ENCODE peak calls at places on chromosomes 3 and 15, in four cellular contexts. One of them, this sample, is unnamed.
A peak's percentile ranks its signal among the peaks of the same experiment; 100 is the strongest.

GRCh38 chr3:58573638-58574037 is 3.6 kb downstream of the FAM107A start:
- DNase-seq in suprapubic skin: no peak
- DNase-seq in astrocyte: no peak
- DNase-seq in SK-N-SH: no peak
- DNase-seq in this sample: no peak

GRCh38 chr3:8768364-8769087 is 887 bp downstream of the OXTR start:
- DNase-seq in astrocyte: no peak
- DNase-seq in SK-N-SH: peak; percentile 30
- DNase-seq in suprapubic skin: no peak
- DNase-seq in this sample: no peak

GRCh38 chr3:125229707-125230106 is 17.2 kb upstream of the SLC12A8 start:
- DNase-seq in astrocyte: no peak
- DNase-seq in SK-N-SH: no peak
- DNase-seq in suprapubic skin: no peak
- DNase-seq in this sample: no peak

GRCh38 chr15:90650956-90651689 is 66.0 kb upstream of the BLM start:
- DNase-seq in suprapubic skin: no peak
- DNase-seq in astrocyte: no peak
- DNase-seq in SK-N-SH: no peak
- DNase-seq in this sample: no peak

GRCh38 chr3:111737712-111738097 is 121.4 kb upstream of the PHLDB2 start:
- DNase-seq in suprapubic skin: no peak
- DNase-seq in SK-N-SH: no peak
- DNase-seq in astrocyte: peak; percentile 100
- DNase-seq in this sample: no peak

GRCh38 chr3:102790742-102791141 is 355.9 kb downstream of the ZPLD1 start:
- DNase-seq in suprapubic skin: no peak
- DNase-seq in astrocyte: peak; percentile 91
- DNase-seq in SK-N-SH: no peak
- DNase-seq in this sample: no peak

GRCh38 chr3:12198301-12198700 is 39.6 kb upstream of the TIMP4 start:
- DNase-seq in astrocyte: peak; percentile 57
- DNase-seq in SK-N-SH: no peak
- DNase-seq in suprapubic skin: no peak
- DNase-seq in this sample: no peak

GRCh38 chr3:105866656-105867653 is 1.9 kb downstream of the CBLB start:
- DNase-seq in astrocyte: peak; percentile 56
- DNase-seq in suprapubic skin: no peak
- DNase-seq in SK-N-SH: no peak
- DNase-seq in this sample: no peak

GRCh38 chr3:132730891-132731580 is 8.8 kb upstream of the NPHP3 start:
- DNase-seq in astrocyte: peak; percentile 37
- DNase-seq in suprapubic skin: no peak
- DNase-seq in SK-N-SH: peak; percentile 46
- DNase-seq in this sample: no peak

GRCh38 chr3:39220551-39221530 is 28.4 kb upstream of the XIRP1 start:
- DNase-seq in suprapubic skin: no peak
- DNase-seq in SK-N-SH: no peak
- DNase-seq in astrocyte: no peak
- DNase-seq in this sample: no peak

GRCh38 chr15:98904466-98905048 is 103.0 kb downstream of the PGPEP1L start:
- DNase-seq in suprapubic skin: no peak
- DNase-seq in astrocyte: peak; percentile 51
- DNase-seq in SK-N-SH: peak; percentile 84
- DNase-seq in this sample: no peak

GRCh38 chr3:119662604-119663377 is 2.4 kb upstream of the POPDC2 start:
- DNase-seq in SK-N-SH: no peak
- DNase-seq in astrocyte: no peak
- DNase-seq in suprapubic skin: no peak
- DNase-seq in this sample: no peak

GRCh38 chr3:130933801-130934345 is 40.0 kb downstream of the ATP2C1 start:
- DNase-seq in astrocyte: peak; percentile 73
- DNase-seq in SK-N-SH: no peak
- DNase-seq in suprapubic skin: no peak
- DNase-seq in this sample: no peak

GRCh38 chr15:65839354-65839901 is 29.9 kb upstream of the RAB11A start:
- DNase-seq in SK-N-SH: no peak
- DNase-seq in suprapubic skin: no peak
- DNase-seq in astrocyte: no peak
- DNase-seq in this sample: no peak

GRCh38 chr3:16884084-16884747 is 539 bp upstream of the PLCL2 start:
- DNase-seq in SK-N-SH: peak; percentile 95
- DNase-seq in suprapubic skin: peak; percentile 81
- DNase-seq in astrocyte: no peak
- DNase-seq in this sample: peak; percentile 59

GRCh38 chr3:188021502-188022040 is 132.4 kb upstream of the LPP start:
- DNase-seq in suprapubic skin: no peak
- DNase-seq in astrocyte: peak; percentile 85
- DNase-seq in SK-N-SH: no peak
- DNase-seq in this sample: no peak

GRCh38 chr3:195766671-195767070 is 45.1 kb downstream of the MUC4 start:
- DNase-seq in astrocyte: no peak
- DNase-seq in suprapubic skin: peak; percentile 70
- DNase-seq in SK-N-SH: no peak
- DNase-seq in this sample: no peak

GRCh38 chr15:76229266-76229665 is 82.0 kb downstream of the ETFA start:
- DNase-seq in SK-N-SH: no peak
- DNase-seq in astrocyte: no peak
- DNase-seq in suprapubic skin: no peak
- DNase-seq in this sample: no peak

GRCh38 chr3:148146947-148147346 is 550.8 kb upstream of the AGTR1 start:
- DNase-seq in SK-N-SH: no peak
- DNase-seq in astrocyte: peak; percentile 67
- DNase-seq in suprapubic skin: no peak
- DNase-seq in this sample: no peak

GRCh38 chr3:8497582-8497981 is 4.0 kb upstream of the LMCD1 start:
- DNase-seq in SK-N-SH: no peak
- DNase-seq in suprapubic skin: no peak
- DNase-seq in astrocyte: peak; percentile 64
- DNase-seq in this sample: no peak

GRCh38 chr3:183013074-183013473 is 32.7 kb upstream of the DCUN1D1 start:
- DNase-seq in SK-N-SH: no peak
- DNase-seq in suprapubic skin: no peak
- DNase-seq in astrocyte: no peak
- DNase-seq in this sample: no peak

GRCh38 chr15:41971893-41972340 is 440 bp downstream of the EHD4 start:
- DNase-seq in SK-N-SH: peak; percentile 73
- DNase-seq in astrocyte: no peak
- DNase-seq in suprapubic skin: peak; percentile 72
- DNase-seq in this sample: peak; percentile 5

GRCh38 chr3:18716821-18717220 is 291.7 kb upstream of the SATB1 start:
- DNase-seq in suprapubic skin: no peak
- DNase-seq in SK-N-SH: no peak
- DNase-seq in astrocyte: peak; percentile 6
- DNase-seq in this sample: no peak

GRCh38 chr3:71591106-71591505 is 7.6 kb upstream of the FOXP1 start:
- DNase-seq in suprapubic skin: no peak
- DNase-seq in astrocyte: peak; percentile 13
- DNase-seq in SK-N-SH: no peak
- DNase-seq in this sample: no peak

GRCh38 chr3:85862893-85863455 is 904.2 kb downstream of the CADM2 start:
- DNase-seq in astrocyte: no peak
- DNase-seq in suprapubic skin: no peak
- DNase-seq in SK-N-SH: no peak
- DNase-seq in this sample: no peak

GRCh38 chr15:46177219-46177618 is 542.4 kb downstream of the SQOR start:
- DNase-seq in suprapubic skin: no peak
- DNase-seq in SK-N-SH: no peak
- DNase-seq in astrocyte: no peak
- DNase-seq in this sample: no peak

GRCh38 chr15:62365795-62366442 is 200.8 kb upstream of the C2CD4B start:
- DNase-seq in SK-N-SH: no peak
- DNase-seq in astrocyte: no peak
- DNase-seq in suprapubic skin: no peak
- DNase-seq in this sample: no peak

GRCh38 chr3:66203275-66203674 is 17.5 kb upstream of the SLC25A26 start:
- DNase-seq in SK-N-SH: no peak
- DNase-seq in astrocyte: no peak
- DNase-seq in suprapubic skin: no peak
- DNase-seq in this sample: no peak

GRCh38 chr3:66211779-66212178 is 9.0 kb upstream of the SLC25A26 start:
- DNase-seq in astrocyte: no peak
- DNase-seq in suprapubic skin: no peak
- DNase-seq in SK-N-SH: no peak
- DNase-seq in this sample: no peak

GRCh38 chr3:66208189-66208588 is 12.6 kb upstream of the SLC25A26 start:
- DNase-seq in astrocyte: no peak
- DNase-seq in SK-N-SH: no peak
- DNase-seq in suprapubic skin: no peak
- DNase-seq in this sample: no peak

GRCh38 chr3:66210687-66211295 is 10.0 kb upstream of the SLC25A26 start:
- DNase-seq in astrocyte: no peak
- DNase-seq in SK-N-SH: no peak
- DNase-seq in suprapubic skin: no peak
- DNase-seq in this sample: no peak

DNA sequence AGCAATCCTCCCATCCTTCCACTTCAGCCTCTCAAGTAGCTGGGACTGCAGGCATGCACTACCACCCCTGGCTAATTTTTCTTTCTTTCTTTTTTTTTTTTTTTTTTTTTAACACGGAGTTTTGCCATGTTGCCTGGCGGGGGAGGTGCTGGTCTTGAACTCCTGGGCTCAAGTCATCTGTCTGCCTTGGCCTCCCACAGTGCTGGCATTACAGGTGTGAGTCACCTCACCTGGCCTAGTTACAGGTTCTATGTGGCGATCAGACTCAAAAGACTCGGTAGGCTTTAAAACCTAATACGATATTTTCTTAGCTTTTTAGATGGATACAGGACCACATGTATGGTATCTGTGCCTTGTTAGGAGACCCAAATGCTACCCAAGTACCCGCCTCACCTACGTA is 14.0 kb upstream of the SLC25A26 start:
- DNase-seq in SK-N-SH: no peak
- DNase-seq in astrocyte: no peak
- DNase-seq in suprapubic skin: no peak
- DNase-seq in this sample: no peak
- H3K27ac ChIP-seq in SK-N-SH: no peak overlapping the region
- H3K27ac ChIP-seq in astrocyte: no peak overlapping the region
- H3K27ac ChIP-seq in suprapubic skin: no peak overlapping the region
- H3K27ac ChIP-seq in this sample: no peak overlapping the region

DNA sequence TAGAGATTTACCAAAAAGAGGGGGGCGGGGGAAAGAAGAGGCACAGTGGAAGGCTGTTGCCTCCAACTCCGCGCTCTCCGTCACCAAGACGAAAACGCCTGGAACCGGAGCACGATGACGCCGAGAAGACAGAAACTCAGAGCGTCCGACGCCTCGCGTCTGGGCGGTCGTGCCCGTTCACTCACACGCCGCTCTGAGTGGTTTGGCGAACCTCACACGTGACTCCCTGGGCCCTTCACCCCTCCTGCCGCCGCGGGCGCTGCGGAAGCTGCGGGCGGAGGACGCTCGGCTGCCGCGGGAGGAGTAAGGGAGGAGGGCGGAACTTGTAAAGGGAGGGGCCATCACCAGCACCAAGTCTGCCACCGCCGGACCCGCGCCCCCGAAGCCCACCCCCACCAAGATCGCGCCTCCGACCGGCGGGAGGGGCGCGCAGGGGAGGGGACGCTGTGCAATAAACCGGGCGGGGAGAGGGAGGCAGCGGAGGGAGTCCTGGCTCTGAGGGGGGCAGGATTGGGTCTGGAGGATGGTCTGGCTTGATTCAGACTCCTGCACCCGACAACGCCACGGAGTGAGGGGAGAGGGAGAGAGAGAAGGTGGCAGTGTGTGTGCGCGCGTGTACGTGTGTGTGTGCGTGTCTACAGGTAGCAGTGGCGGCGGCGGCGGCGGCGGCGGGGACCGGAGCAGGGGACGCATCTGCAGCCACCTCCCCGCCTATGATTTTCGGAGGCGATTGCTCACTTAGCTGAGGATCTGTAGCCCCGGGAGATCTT is 1.9 kb upstream of the NLGN1 start:
- DNase-seq in SK-N-SH: peak; percentile 84
- DNase-seq in suprapubic skin: peak; percentile 92
- DNase-seq in astrocyte: peak; percentile 85
- DNase-seq in this sample: no peak
- TF ChIP-seq CTCF in SK-N-SH: no peak
- TF ChIP-seq CTCF in suprapubic skin: no peak
- TF ChIP-seq CTCF in astrocyte: no peak
- TF ChIP-seq CTCF in this sample: no peak

GRCh38 chr3:114892117-114892870 is 254.8 kb downstream of the ZBTB20 start:
- DNase-seq in suprapubic skin: no peak
- DNase-seq in astrocyte: no peak
- DNase-seq in SK-N-SH: no peak
- DNase-seq in this sample: no peak

GRCh38 chr3:114887806-114888205 is 259.3 kb downstream of the ZBTB20 start:
- DNase-seq in astrocyte: no peak
- DNase-seq in suprapubic skin: no peak
- DNase-seq in SK-N-SH: no peak
- DNase-seq in this sample: no peak

GRCh38 chr3:114893361-114893760 is 253.7 kb downstream of the ZBTB20 start:
- DNase-seq in suprapubic skin: no peak
- DNase-seq in astrocyte: no peak
- DNase-seq in SK-N-SH: no peak
- DNase-seq in this sample: no peak

GRCh38 chr3:114896978-114897377 is 250.1 kb downstream of the ZBTB20 start:
- DNase-seq in SK-N-SH: no peak
- DNase-seq in suprapubic skin: no peak
- DNase-seq in astrocyte: no peak
- DNase-seq in this sample: no peak

GRCh38 chr3:114892880-114893279 is 254.2 kb downstream of the ZBTB20 start:
- DNase-seq in astrocyte: no peak
- DNase-seq in SK-N-SH: no peak
- DNase-seq in suprapubic skin: no peak
- DNase-seq in this sample: no peak
- H3K27ac ChIP-seq in astrocyte: no peak overlapping the region
- H3K27ac ChIP-seq in SK-N-SH: no peak overlapping the region
- H3K27ac ChIP-seq in suprapubic skin: no peak overlapping the region
- H3K27ac ChIP-seq in this sample: no peak overlapping the region

DNA sequence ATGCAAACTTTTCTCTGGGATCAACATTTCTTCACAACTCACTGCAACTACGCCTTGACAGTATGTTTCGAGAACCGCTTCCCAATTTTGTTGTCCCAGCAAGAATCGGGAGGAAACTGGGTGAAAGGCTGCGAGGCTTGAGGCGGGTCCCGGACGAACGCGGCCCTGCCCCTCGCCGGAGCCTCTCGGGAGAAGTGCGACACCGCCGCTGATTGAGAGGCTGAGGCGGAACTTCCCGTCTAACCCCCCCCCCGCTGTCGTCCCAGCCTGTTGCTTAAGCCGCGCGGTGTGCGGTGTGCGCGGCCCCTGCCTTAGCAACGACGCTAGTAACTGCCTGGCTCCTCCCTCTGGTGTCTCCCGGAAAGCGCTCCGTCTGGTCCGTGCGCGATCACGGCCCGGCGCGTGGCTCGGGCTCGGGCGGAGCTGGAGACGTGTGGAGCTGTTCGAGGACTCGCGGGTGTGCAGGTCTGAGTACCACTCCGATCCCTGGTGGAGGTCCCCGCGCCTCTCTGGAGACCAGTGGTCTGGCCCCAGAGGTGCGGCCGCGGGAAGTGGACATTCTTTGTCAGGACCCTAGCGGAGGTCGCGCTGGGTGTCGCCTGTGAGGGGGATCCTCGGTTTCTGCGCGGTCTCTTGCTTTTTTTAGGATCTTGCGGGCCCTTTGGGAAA is at the start of the genes DTWD1 and FAM227B:
- DNase-seq in astrocyte: peak; percentile 98
- DNase-seq in suprapubic skin: peak; percentile 98
- DNase-seq in SK-N-SH: peak; percentile 92
- DNase-seq in this sample: peak; percentile 93
- TF ChIP-seq CTCF in astrocyte: no peak
- TF ChIP-seq CTCF in suprapubic skin: no peak
- TF ChIP-seq CTCF in SK-N-SH: no peak
- TF ChIP-seq CTCF in this sample: no peak

GRCh38 chr3:150806436-150806835 is 43.5 kb upstream of the SIAH2 start:
- DNase-seq in SK-N-SH: no peak
- DNase-seq in suprapubic skin: no peak
- DNase-seq in astrocyte: no peak
- DNase-seq in this sample: no peak
- H3K27ac ChIP-seq in SK-N-SH: no peak overlapping the region
- H3K27ac ChIP-seq in suprapubic skin: no peak overlapping the region
- H3K27ac ChIP-seq in astrocyte: no peak overlapping the region
- H3K27ac ChIP-seq in this sample: no peak overlapping the region